ENCODE peak calls at places on chromosomes 7 and 10, in eight cellular contexts. E, X, I, Z, Y, Q, L and B are unnamed samples.

GRCh38 chr7:107045980-107046379 is 1.5 kb downstream of the PRKAR2B start:
- DNase-seq in E (no peak), X (peak), I (no peak), Z (peak), Y (no peak), Q (no peak), L (peak), B (peak)

GRCh38 chr10:49331431-49331830 is 32.5 kb downstream of the C10orf71 start:
- DNase-seq in E (no peak), X (no peak), I (no peak), Z (no peak), Y (no peak), Q (no peak), L (no peak), B (no peak)

GRCh38 chr10:8069108-8069507 is 14.6 kb downstream of the GATA3 start:
- DNase-seq in E (no peak), X (no peak), I (peak), Z (no peak), Y (no peak), Q (no peak), L (no peak), B (no peak)

GRCh38 chr7:55171157-55171556 is 152.3 kb downstream of the EGFR start:
- DNase-seq in E (no peak), X (no peak), I (no peak), Z (no peak), Y (no peak), Q (no peak), L (no peak), B (no peak)

GRCh38 chr10:48506147-48506917 is 98.5 kb downstream of the ARHGAP22 start:
- DNase-seq in E (no peak), X (no peak), I (peak), Z (no peak), Y (no peak), Q (no peak), L (peak), B (peak)

GRCh38 chr10:118669020-118669766 is 73.7 kb upstream of the PRLHR start:
- DNase-seq in E (no peak), X (peak), I (no peak), Z (no peak), Y (no peak), Q (peak), L (peak), B (peak)

GRCh38 chr7:4045975-4046374 is 636.1 kb upstream of the FOXK1 start:
- DNase-seq in E (no peak), X (no peak), I (no peak), Z (no peak), Y (no peak), Q (no peak), L (no peak), B (no peak)

GRCh38 chr7:47518827-47519226 is 63.1 kb downstream of the TNS3 start:
- DNase-seq in E (no peak), X (no peak), I (no peak), Z (no peak), Y (no peak), Q (no peak), L (no peak), B (no peak)